ENCODE peak calls at places on chromosomes 1 and 21, in four cellular contexts. Q, C, A and L are unnamed samples.

GRCh38 chr21:37762606-37763005 is 153.7 kb downstream of the KCNJ6 start:
- DNase-seq in Q (no peak), C (no peak), A (no peak), L (no peak)

GRCh38 chr1:214609692-214610091 is 6.7 kb downstream of the CENPF start:
- DNase-seq in Q (no peak), C (no peak), A (no peak), L (no peak)

GRCh38 chr21:25518491-25518911 is 88.8 kb downstream of the MRPL39 start:
- DNase-seq in Q (no peak), C (no peak), A (no peak), L (peak; percentile 4)

GRCh38 chr1:11046625-11047365 is at the start of gene MASP2:
- DNase-seq in Q (no peak), C (peak; percentile 78), A (no peak), L (no peak)

GRCh38 chr1:192476802-192477298 is 98.7 kb upstream of the RGS1 start:
- DNase-seq in Q (no peak), C (no peak), A (no peak), L (peak; percentile 36)

GRCh38 chr1:31221072-31221471 is 18.6 kb downstream of the NKAIN1 start:
- DNase-seq in Q (no peak), C (no peak), A (no peak), L (no peak)

GRCh38 chr1:2255420-2256369 is 27.6 kb downstream of the SKI start:
- DNase-seq in Q (peak; percentile 81), C (peak; percentile 52), A (peak; percentile 85), L (peak; percentile 79)

GRCh38 chr1:78825561-78825960 is 175.9 kb downstream of the IFI44 start:
- DNase-seq in Q (no peak), C (no peak), A (no peak), L (no peak)

GRCh38 chr1:94578856-94579255 is 37.3 kb upstream of the F3 start:
- DNase-seq in Q (no peak), C (no peak), A (no peak), L (no peak)

GRCh38 chr1:206814716-206815341 is 42.5 kb upstream of the IL10 start:
- DNase-seq in Q (no peak), C (no peak), A (no peak), L (no peak)

GRCh38 chr21:25837545-25838263 is 102.9 kb downstream of the GABPA start:
- DNase-seq in Q (no peak), C (no peak), A (no peak), L (no peak)

GRCh38 chr1:195745170-195746009 is 862.9 kb downstream of the KCNT2 start:
- DNase-seq in Q (no peak), C (no peak), A (no peak), L (no peak)

GRCh38 chr1:27503961-27504587 is 14.1 kb upstream of the WASF2 start:
- DNase-seq in Q (no peak), C (no peak), A (no peak), L (no peak)

GRCh38 chr1:155859234-155859829 is at the start of gene SYT11:
- DNase-seq in Q (peak; percentile 94), C (peak; percentile 94), A (peak; percentile 91), L (peak; percentile 96)

GRCh38 chr1:178031856-178032320 is 62.0 kb upstream of the RASAL2 start:
- DNase-seq in Q (peak; percentile 83), C (peak; percentile 84), A (peak; percentile 66), L (peak; percentile 79)

GRCh38 chr21:22352088-22352487 is 1353.9 kb downstream of the NCAM2 start:
- DNase-seq in Q (no peak), C (no peak), A (no peak), L (peak; percentile 5)

GRCh38 chr1:183023601-183024351 is 556 bp downstream of the LAMC1 start:
- DNase-seq in Q (peak; percentile 86), C (peak; percentile 77), A (peak; percentile 61), L (peak; percentile 74)

GRCh38 chr1:15027515-15027948 is 126.0 kb upstream of the TMEM51 start:
- DNase-seq in Q (peak; percentile 35), C (peak; percentile 56), A (peak; percentile 22), L (peak; percentile 41)

GRCh38 chr1:57017717-57018116 is 51.9 kb upstream of the C8B start:
- DNase-seq in Q (peak; percentile 2), C (peak; percentile 21), A (peak; percentile 8), L (peak; percentile 25)

GRCh38 chr1:230773396-230774033 is 26.3 kb downstream of the CAPN9 start:
- DNase-seq in Q (no peak), C (no peak), A (no peak), L (no peak)

GRCh38 chr1:39876136-39876535 is 7.2 kb downstream of the TRIT1 start:
- DNase-seq in Q (no peak), C (no peak), A (no peak), L (peak; percentile 56)

GRCh38 chr1:167059045-167059728 is 31.0 kb downstream of the GPA33 start:
- DNase-seq in Q (peak; percentile 67), C (peak; percentile 45), A (peak; percentile 52), L (peak; percentile 70)

GRCh38 chr21:31597683-31598082 is 61.8 kb upstream of the SOD1 start:
- DNase-seq in Q (no peak), C (no peak), A (no peak), L (no peak)

GRCh38 chr1:15799928-15800835 is 7.3 kb downstream of the UQCRHL start:
- DNase-seq in Q (peak; percentile 97), C (peak; percentile 98), A (peak; percentile 85), L (peak; percentile 35)

GRCh38 chr1:200275415-200275814 is 134.4 kb downstream of the ZNF281 start:
- DNase-seq in Q (no peak), C (peak; percentile 49), A (no peak), L (no peak)

GRCh38 chr1:200281451-200281850 is 128.4 kb downstream of the ZNF281 start:
- DNase-seq in Q (no peak), C (no peak), A (no peak), L (no peak)

GRCh38 chr1:200282497-200283122 is 127.2 kb downstream of the ZNF281 start:
- DNase-seq in Q (no peak), C (no peak), A (no peak), L (no peak)

GRCh38 chr1:200275816-200276453 is 133.9 kb downstream of the ZNF281 start:
- DNase-seq in Q (no peak), C (no peak), A (no peak), L (no peak)

GRCh38 chr1:200279810-200280411 is 129.9 kb downstream of the ZNF281 start:
- DNase-seq in Q (peak; percentile 68), C (peak; percentile 64), A (peak; percentile 55), L (peak; percentile 53)
- TF ChIP-seq CTCF in Q (peak; percentile 50), C (peak; percentile 85), A (peak; percentile 69), L (peak; percentile 66)

GRCh38 chr1:115056395-115056798 is 26.8 kb downstream of the TSHB start:
- DNase-seq in Q (no peak), C (no peak), A (no peak), L (no peak)
- H3K4me3 ChIP-seq in Q (no peak overlapping the region), C (no peak overlapping the region), A (no peak overlapping the region), L (no peak overlapping the region)

GRCh38 chr21:43812139-43812821 is 22.9 kb downstream of the RRP1 start:
- DNase-seq in Q (no peak), C (peak; percentile 21), A (no peak), L (peak; percentile 64)
- TF ChIP-seq MAX in Q (no peak), C (no peak), A (no peak), L (no peak)

GRCh38 chr1:176466514-176466913 is 3.5 kb downstream of the PAPPA2 start:
- DNase-seq in Q (peak; percentile 32), C (peak; percentile 19), A (no peak), L (peak; percentile 9)
- TF ChIP-seq CTCF in Q (no peak), C (peak; percentile 70), A (peak; percentile 68), L (peak; percentile 25)

GRCh38 chr1:207822602-207823451 is 71.0 kb downstream of the CD46 start:
- DNase-seq in Q (peak; percentile 92), C (no peak), A (no peak), L (no peak)

GRCh38 chr1:207818971-207819451 is 67.2 kb downstream of the CD46 start:
- DNase-seq in Q (peak; percentile 49), C (no peak), A (no peak), L (no peak)

GRCh38 chr1:207821464-207822045 is 69.7 kb downstream of the CD46 start:
- DNase-seq in Q (no peak), C (no peak), A (no peak), L (no peak)

GRCh38 chr1:207822124-207822601 is 70.3 kb downstream of the CD46 start:
- DNase-seq in Q (no peak), C (no peak), A (no peak), L (no peak)

DNA sequence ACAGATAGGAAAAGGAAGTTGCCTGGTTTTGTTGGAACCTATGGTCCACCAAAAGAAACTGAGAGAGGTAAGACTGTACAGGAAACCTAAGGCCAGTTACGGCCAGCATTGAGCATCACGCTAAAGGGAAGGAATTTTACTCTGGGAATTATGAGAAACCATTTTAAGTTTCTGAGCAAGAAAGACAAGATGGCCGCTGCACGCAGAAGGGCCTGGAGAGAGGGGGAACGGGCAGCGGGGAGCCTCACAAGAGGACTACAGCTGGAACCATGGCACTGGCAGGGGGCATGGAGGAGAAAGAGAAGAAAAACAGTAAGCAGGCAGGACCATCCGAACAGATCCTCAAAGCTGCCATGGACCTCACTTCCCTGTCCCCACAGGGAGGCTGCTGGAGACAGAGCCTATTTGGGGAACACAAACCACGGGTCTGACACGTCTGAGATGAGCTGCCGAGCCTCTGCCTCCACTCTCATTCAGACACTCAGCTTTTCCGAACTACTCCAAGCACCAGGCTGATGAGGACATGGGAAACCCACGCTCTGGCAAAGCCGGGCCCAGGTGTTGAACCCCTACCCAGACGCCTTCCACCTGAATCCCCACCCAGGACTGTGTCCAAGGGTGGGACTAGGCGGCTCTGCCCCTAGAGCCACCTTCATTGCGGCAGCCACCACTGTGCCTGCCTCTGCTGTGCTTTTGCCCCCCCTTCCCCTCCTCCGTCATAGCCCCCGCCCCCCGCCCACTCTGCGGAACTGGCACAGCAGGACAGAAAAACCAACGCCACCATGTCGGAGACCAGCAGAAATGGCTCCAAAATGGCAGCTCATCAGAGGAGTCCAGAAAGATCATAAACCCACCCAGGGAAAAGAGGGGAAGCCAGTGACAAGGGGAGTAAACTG is 69.0 kb downstream of the CD46 start:
- DNase-seq in Q (no peak), C (no peak), A (no peak), L (no peak)
- H3K4me3 ChIP-seq in Q (no peak overlapping the region), C (no peak overlapping the region), A (no peak overlapping the region), L (no peak overlapping the region)

DNA sequence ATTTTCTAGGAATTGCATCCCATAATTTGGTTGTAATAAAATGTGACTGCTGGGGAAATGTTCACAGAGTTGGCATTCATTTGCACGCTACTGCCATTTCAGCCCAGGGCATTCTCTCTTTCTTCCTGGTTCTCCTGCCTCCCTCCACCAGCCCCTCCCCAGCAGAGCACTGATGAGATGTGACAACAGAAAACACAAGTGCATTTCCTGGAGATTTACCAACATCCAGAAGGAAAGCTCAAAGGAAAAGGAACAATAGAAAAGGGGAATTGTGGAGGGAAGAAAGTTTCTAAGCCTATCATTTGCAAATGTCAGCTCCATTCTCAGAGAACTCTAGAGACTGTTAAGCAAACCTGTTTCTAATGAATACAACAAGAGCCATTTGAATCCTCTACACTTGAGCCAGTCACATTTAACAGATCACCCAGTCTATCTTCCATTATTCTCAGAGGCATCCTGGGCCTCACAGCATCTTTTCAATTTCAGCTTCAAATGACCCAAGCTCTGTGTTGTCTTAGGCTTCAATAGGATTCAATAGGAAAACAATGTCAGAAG is 395.6 kb upstream of the PBX1 start:
- DNase-seq in Q (no peak), C (no peak), A (no peak), L (no peak)
- TF ChIP-seq MAX in Q (no peak), C (no peak), A (no peak), L (no peak)